ENCODE peak calls at places on chromosomes 13 and 19, in six cellular contexts. F, T, O, Z, W and Y are unnamed samples.

GRCh38 chr19:34851277-34851804 is 75.4 kb upstream of the ZNF30 start:
- DNase-seq in W (no peak), T (no peak), O (no peak), F (no peak), Z (no peak), Y (no peak)

GRCh38 chr13:78334059-78334458 is 269.3 kb downstream of the POU4F1 start:
- DNase-seq in W (no peak), F (no peak), Z (no peak), O (no peak), T (no peak), Y (no peak)

GRCh38 chr13:40787062-40787461 is 2.3 kb upstream of the SLC25A15 start:
- DNase-seq in F (no peak), Z (no peak), W (no peak), O (no peak), T (peak; percentile 34), Y (no peak)

GRCh38 chr13:85095887-85096286 is 703.3 kb downstream of the SLITRK6 start:
- DNase-seq in W (no peak), F (no peak), O (no peak), T (no peak), Z (no peak), Y (no peak)

GRCh38 chr13:51618626-51619025 is 34.4 kb downstream of the WDFY2 start:
- DNase-seq in O (peak; percentile 65), T (peak; percentile 40), W (peak; percentile 26), F (no peak), Z (no peak), Y (no peak)

GRCh38 chr13:113777311-113778260 is 18.6 kb downstream of the TMEM255B start:
- DNase-seq in T (no peak), W (no peak), Z (peak; percentile 51), F (no peak), O (no peak), Y (no peak)

GRCh38 chr13:113532156-113532806 is 41.8 kb upstream of the DCUN1D2 start:
- DNase-seq in O (no peak), F (no peak), W (no peak), Z (peak; percentile 42), T (no peak), Y (no peak)

GRCh38 chr19:47369923-47370625 is 21.0 kb downstream of the DHX34 start:
- DNase-seq in O (no peak), F (no peak), Z (peak; percentile 89), W (no peak), T (peak; percentile 61), Y (peak; percentile 16)

GRCh38 chr13:49781791-49782190 is 10.7 kb downstream of the KPNA3 start:
- DNase-seq in T (no peak), O (no peak), Z (no peak), F (no peak), W (no peak), Y (no peak)

GRCh38 chr19:4758082-4758481 is 33.5 kb upstream of the FEM1A start:
- DNase-seq in W (no peak), T (no peak), O (no peak), Z (no peak), F (no peak), Y (no peak)

GRCh38 chr19:11378319-11379189 is 4.1 kb downstream of the SWSAP1 start:
- DNase-seq in F (peak; percentile 43), W (no peak), Z (peak; percentile 86), O (no peak), T (peak; percentile 66), Y (peak; percentile 36)

GRCh38 chr13:49859568-49859967 is 67.1 kb upstream of the KPNA3 start:
- DNase-seq in W (peak; percentile 62), O (no peak), T (peak; percentile 93), F (no peak), Z (no peak), Y (peak; percentile 65)

GRCh38 chr13:94660695-94661324 is 51.5 kb downstream of the SOX21 start:
- DNase-seq in F (no peak), T (peak; percentile 26), W (no peak), Z (no peak), O (no peak), Y (no peak)

GRCh38 chr19:16366433-16367268 is 42.0 kb downstream of the KLF2 start:
- DNase-seq in Z (peak; percentile 85), O (no peak), F (no peak), W (no peak), T (no peak), Y (no peak)

DNA sequence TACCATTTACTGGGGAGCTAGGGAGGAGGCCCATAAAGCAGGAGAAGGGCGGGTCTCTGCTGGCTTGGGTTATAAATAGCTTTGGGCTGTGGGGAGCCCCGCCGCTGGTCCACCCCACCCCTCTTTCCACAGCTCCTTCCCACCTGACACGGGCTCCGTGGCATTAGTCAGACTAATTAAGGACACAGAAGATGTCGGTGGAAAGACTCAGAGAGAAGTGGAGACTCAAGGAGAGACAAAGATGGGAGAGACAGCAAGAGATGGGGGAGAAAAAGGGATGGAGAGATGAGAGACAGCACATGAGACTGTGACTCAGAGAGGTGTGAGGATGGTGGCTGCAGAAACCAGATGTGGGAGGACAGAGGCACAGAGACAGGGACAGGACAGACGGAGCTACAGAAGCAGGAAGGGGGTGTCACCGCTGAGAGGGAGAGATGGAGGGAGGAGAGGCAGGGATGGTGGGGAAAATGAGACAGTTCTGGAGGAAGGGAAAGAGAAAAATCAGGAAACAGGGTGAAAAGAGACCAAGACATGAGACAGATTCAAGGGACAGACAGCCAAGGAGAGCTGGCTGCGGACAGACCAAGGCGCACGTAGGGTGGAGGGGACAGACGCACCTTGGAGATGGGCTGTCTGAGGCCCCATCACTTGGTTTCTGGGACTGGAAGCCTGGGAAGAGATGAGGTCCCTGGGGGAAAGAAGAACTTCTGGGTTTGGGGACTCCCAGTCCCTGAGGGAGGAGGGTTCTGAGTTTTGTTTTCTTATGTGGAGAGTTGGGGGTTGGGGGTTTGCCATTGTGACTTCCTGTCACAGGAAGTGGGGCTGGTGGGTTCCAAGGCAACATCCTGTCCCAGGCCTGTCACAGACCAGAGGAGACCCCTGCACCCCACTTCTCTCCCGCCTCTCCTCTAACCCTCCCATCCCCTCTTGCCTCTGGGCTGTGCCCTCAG is 4.1 kb downstream of the ARHGEF1 start:
- DNase-seq in W (no peak), F (no peak), T (no peak), Z (peak; percentile 91), O (no peak), Y (no peak)
- TF ChIP-seq CTCF in W (no peak), F (no peak), T (no peak), Z (no peak), O (no peak), Y (no peak)

DNA sequence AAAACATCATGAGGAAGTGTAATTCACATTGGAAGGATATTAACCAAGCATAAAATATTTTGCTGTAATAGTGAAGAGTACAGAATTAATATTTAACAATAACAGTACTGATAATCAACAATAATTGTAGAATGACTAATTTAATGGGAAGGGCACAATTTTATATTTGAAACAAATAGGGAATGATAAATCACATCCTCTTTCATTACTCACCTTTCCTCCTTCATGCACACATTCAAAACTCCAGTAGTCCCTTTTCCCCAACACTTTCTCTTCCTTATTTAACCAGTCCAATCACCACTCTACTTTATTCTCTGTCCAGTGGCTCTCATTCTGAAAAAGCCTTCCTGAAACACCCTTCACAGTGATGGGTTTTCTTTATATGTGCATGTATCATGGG is 110.8 kb upstream of the POSTN start:
- DNase-seq in O (no peak), F (no peak), T (no peak), W (no peak), Z (no peak), Y (no peak)
- TF ChIP-seq CTCF in O (no peak), F (no peak), T (no peak), W (no peak), Z (no peak), Y (no peak)

DNA sequence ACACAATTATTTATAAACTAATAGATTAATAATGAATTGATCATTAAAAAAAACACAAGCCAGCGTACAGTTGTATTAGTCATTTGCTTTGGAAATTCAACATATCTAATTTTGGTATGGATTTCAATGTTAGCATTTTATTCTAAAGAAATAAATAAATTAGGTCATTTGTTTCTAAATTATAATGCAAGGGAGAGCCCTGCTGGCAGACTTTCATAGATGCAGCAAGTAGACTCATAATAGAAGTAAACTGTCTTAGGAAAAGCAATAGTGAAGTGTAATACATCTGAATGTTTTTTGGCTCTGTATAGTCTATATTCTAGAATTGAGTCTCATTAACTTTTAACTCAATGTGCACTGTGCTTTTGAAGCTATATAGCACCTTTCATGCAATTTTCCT is 982.4 kb upstream of the MIR17HG start:
- DNase-seq in F (no peak), O (no peak), W (no peak), Z (no peak), T (peak; percentile 7), Y (no peak)
- TF ChIP-seq CTCF in F (peak; percentile 28), O (no peak), W (no peak), Z (no peak), T (peak; percentile 25), Y (no peak)

GRCh38 chr19:45133661-45134060 is 27.1 kb downstream of the NKPD1 start:
- DNase-seq in W (no peak), F (no peak), O (no peak), Z (no peak), T (no peak), Y (no peak)

GRCh38 chr19:45128109-45128508 is 32.7 kb downstream of the NKPD1 start:
- DNase-seq in T (no peak), O (no peak), W (no peak), Z (no peak), F (no peak), Y (no peak)

GRCh38 chr19:45130236-45130635 is 30.5 kb downstream of the NKPD1 start:
- DNase-seq in F (no peak), Z (no peak), W (no peak), T (no peak), O (no peak), Y (no peak)

GRCh38 chr19:45128806-45129205 is 32.0 kb downstream of the NKPD1 start:
- DNase-seq in T (no peak), W (no peak), Z (no peak), O (no peak), F (no peak), Y (no peak)

GRCh38 chr19:45130888-45131615 is 29.7 kb downstream of the NKPD1 start:
- DNase-seq in Z (no peak), O (no peak), T (no peak), W (peak; percentile 34), F (no peak), Y (no peak)
- TF ChIP-seq CTCF in Z (peak; percentile 19), O (no peak), T (peak; percentile 22), W (peak; percentile 56), F (no peak), Y (peak; percentile 40)

DNA sequence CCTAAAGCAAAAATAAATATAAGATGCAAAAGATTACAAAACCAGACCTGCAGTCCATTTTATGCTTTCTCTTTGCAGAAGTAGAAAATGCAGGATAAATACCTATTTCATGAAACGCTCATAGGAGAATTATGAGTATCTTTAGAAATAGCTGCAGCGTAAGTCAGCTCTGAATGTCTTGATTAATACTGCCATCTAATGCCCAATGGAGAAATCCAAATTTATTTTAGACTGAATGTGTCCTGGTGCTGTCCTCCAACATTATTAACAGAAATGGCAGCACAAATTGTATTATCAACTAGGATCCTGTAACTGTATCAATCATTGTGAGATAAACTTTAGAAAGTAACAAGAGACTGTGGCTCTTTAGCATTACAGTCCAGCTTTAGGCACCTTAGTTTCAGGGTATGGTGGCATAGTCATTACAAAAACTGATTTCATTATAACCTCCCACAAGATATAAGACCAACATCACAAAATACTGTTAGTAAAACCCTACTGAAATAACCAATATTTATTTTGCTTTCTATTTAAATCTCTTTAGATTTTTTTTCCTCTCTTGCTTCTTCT is 162.1 kb upstream of the MIR17HG start:
- DNase-seq in O (no peak), W (no peak), F (no peak), T (no peak), Z (no peak), Y (no peak)
- TF ChIP-seq CTCF in O (no peak), W (peak; percentile 22), F (peak; percentile 39), T (peak; percentile 3), Z (no peak), Y (no peak)